ENCODE peak calls at places on chromosomes 4 and X, in nine cellular contexts. L is renal cortical epithelial cell; Z is NCI-H774; Y is T-helper 1 cell; B is stimulated activated CD8-positive, alpha-beta memory T cell treated with anti-CD3 and anti-CD28 coated beads, Interleukin-7, amount 100 ng/mL, for 24 hours; P is stimulated activated CD4-positive, alpha-beta T cell treated with anti-CD3 and anti-CD28 coated beads, Interleukin-4, amount 100 ng/mL, for 48 hours; N is CD8-positive, alpha-beta T cell; D is GM19239; U is HepG2. A is an unnamed sample.

GRCh38 chr4:81648576-81649272 is 177.0 kb upstream of the RASGEF1B start:
- DNase-seq in L (peak; percentile 83), Z (no peak), Y (peak; percentile 1), B (no peak), P (no peak), N (peak; percentile 35), D (peak; percentile 14), U (no peak), A (no peak)

GRCh38 chr4:172989984-172990711 is 178.5 kb upstream of the GALNT7 start:
- DNase-seq in L (peak; percentile 39), Z (no peak), Y (no peak), B (no peak), P (no peak), N (no peak), D (no peak), U (no peak), A (no peak)

GRCh38 chrX:55074851-55075467 is at the start of gene PAGE2B:
- DNase-seq in L (no peak), Z (no peak), Y (no peak), B (no peak), P (no peak), N (no peak), D (no peak), U (no peak), A (no peak)

GRCh38 chrX:137432609-137433008 is 133.3 kb upstream of the ZIC3 start:
- DNase-seq in L (no peak), Z (peak; percentile 46), Y (no peak), B (no peak), P (no peak), N (no peak), D (no peak), U (peak; percentile 0), A (peak; percentile 50)

GRCh38 chr4:8283631-8284121 is 14.1 kb downstream of the HTRA3 start:
- DNase-seq in L (no peak), Z (no peak), Y (no peak), B (no peak), P (no peak), N (no peak), D (no peak), U (no peak), A (no peak)

GRCh38 chr4:158811704-158812103 is 42.9 kb downstream of the FNIP2 start:
- DNase-seq in L (peak; percentile 81), Z (no peak), Y (no peak), B (no peak), P (no peak), N (no peak), D (no peak), U (no peak), A (no peak)

GRCh38 chr4:153090670-153091385 is 113.4 kb upstream of the TRIM2 start:
- DNase-seq in L (no peak), Z (no peak), Y (no peak), B (no peak), P (no peak), N (no peak), D (no peak), U (no peak), A (no peak)

GRCh38 chr4:112523764-112524505 is 8.0 kb upstream of the NEUROG2 start:
- DNase-seq in L (peak; percentile 11), Z (peak; percentile 57), Y (peak; percentile 56), B (peak; percentile 49), P (peak; percentile 71), N (peak; percentile 82), D (peak; percentile 59), U (peak; percentile 66), A (peak; percentile 79)

GRCh38 chrX:123959281-123960063 is 2.0 kb upstream of the STAG2 start:
- DNase-seq in L (no peak), Z (peak; percentile 35), Y (no peak), B (no peak), P (no peak), N (peak; percentile 12), D (no peak), U (no peak), A (peak; percentile 17)

GRCh38 chr4:144374065-144374464 is 233.5 kb upstream of the GYPA start:
- DNase-seq in L (no peak), Z (no peak), Y (no peak), B (no peak), P (no peak), N (no peak), D (no peak), U (no peak), A (no peak)

GRCh38 chrX:8139713-8140112 is 31.4 kb downstream of the VCX2 start:
- DNase-seq in L (peak; percentile 50), Z (no peak), Y (no peak), B (no peak), P (no peak), N (no peak), D (no peak), U (no peak), A (no peak)

GRCh38 chrX:130902783-130903613 is at the start of gene ENOX2:
- DNase-seq in L (peak; percentile 96), Z (peak; percentile 99), Y (peak; percentile 74), B (peak; percentile 48), P (peak; percentile 50), N (peak; percentile 74), D (peak; percentile 58), U (peak; percentile 95), A (peak; percentile 61)

GRCh38 chr4:8639777-8640720 is 47.5 kb downstream of the CPZ start:
- DNase-seq in L (no peak), Z (no peak), Y (no peak), B (no peak), P (no peak), N (no peak), D (no peak), U (no peak), A (no peak)

GRCh38 chrX:16743604-16744325 is 24.4 kb downstream of the SYAP1 start:
- DNase-seq in L (peak; percentile 84), Z (no peak), Y (no peak), B (no peak), P (no peak), N (no peak), D (no peak), U (no peak), A (peak; percentile 56)

GRCh38 chr4:183362916-183363542 is 40.8 kb upstream of the CLDN24 start:
- DNase-seq in L (peak; percentile 26), Z (no peak), Y (no peak), B (no peak), P (no peak), N (no peak), D (no peak), U (peak; percentile 14), A (no peak)

GRCh38 chr4:139798456-139798855 is 132.8 kb downstream of the MGST2 start:
- DNase-seq in L (no peak), Z (no peak), Y (no peak), B (no peak), P (no peak), N (no peak), D (no peak), U (no peak), A (no peak)

GRCh38 chr4:72366601-72367000 is 202.4 kb downstream of the ADAMTS3 start:
- DNase-seq in L (peak; percentile 53), Z (no peak), Y (no peak), B (no peak), P (no peak), N (no peak), D (no peak), U (no peak), A (no peak)

GRCh38 chrX:10932842-10933440 is 178.2 kb upstream of the HCCS start:
- DNase-seq in L (no peak), Z (no peak), Y (no peak), B (no peak), P (no peak), N (no peak), D (no peak), U (no peak), A (no peak)

GRCh38 chr4:8594097-8595038 is 1.8 kb downstream of the CPZ start:
- DNase-seq in L (peak; percentile 62), Z (peak; percentile 12), Y (no peak), B (no peak), P (no peak), N (no peak), D (peak; percentile 91), U (peak; percentile 75), A (peak; percentile 76)

GRCh38 chr4:103478729-103479128 is 241.1 kb downstream of the TACR3 start:
- DNase-seq in L (no peak), Z (no peak), Y (no peak), B (no peak), P (no peak), N (no peak), D (no peak), U (no peak), A (no peak)

GRCh38 chr4:7295201-7295916 is 103.0 kb downstream of the SORCS2 start:
- DNase-seq in L (no peak), Z (no peak), Y (no peak), B (no peak), P (no peak), N (no peak), D (no peak), U (no peak), A (no peak)

A was measured in T47D.